ENCODE peak calls at places on chromosomes 13 and 19, in eight cellular contexts. One of them, this sample, is unnamed.

GRCh38 chr19:5717215-5717614 is 2.7 kb downstream of the LONP1 start:
- DNase-seq in heart left ventricle: no peak
- DNase-seq in left ventricle myocardium inferior: no peak
- DNase-seq in lower leg skin: no peak
- DNase-seq in mammary epithelial cell: no peak
- DNase-seq in HCT116: no peak
- DNase-seq in CD4-positive, CD25-positive, alpha-beta regulatory T cell: no peak
- DNase-seq in psoas muscle: no peak
- DNase-seq in this sample: no peak

GRCh38 chr19:50801107-50801506 is 10.9 kb downstream of the ACP4 start:
- DNase-seq in heart left ventricle: no peak
- DNase-seq in left ventricle myocardium inferior: no peak
- DNase-seq in lower leg skin: no peak
- DNase-seq in mammary epithelial cell: no peak
- DNase-seq in HCT116: no peak
- DNase-seq in CD4-positive, CD25-positive, alpha-beta regulatory T cell: no peak
- DNase-seq in psoas muscle: no peak
- DNase-seq in this sample: no peak

GRCh38 chr19:38401148-38401547 is 1.7 kb upstream of the FAM98C start:
- DNase-seq in heart left ventricle: no peak
- DNase-seq in left ventricle myocardium inferior: no peak
- DNase-seq in lower leg skin: no peak
- DNase-seq in mammary epithelial cell: peak
- DNase-seq in HCT116: no peak
- DNase-seq in CD4-positive, CD25-positive, alpha-beta regulatory T cell: no peak
- DNase-seq in psoas muscle: no peak
- DNase-seq in this sample: peak

GRCh38 chr19:58582985-58583384 is 9.8 kb upstream of the MZF1 start:
- DNase-seq in heart left ventricle: no peak
- DNase-seq in left ventricle myocardium inferior: no peak
- DNase-seq in lower leg skin: no peak
- DNase-seq in mammary epithelial cell: no peak
- DNase-seq in HCT116: no peak
- DNase-seq in CD4-positive, CD25-positive, alpha-beta regulatory T cell: no peak
- DNase-seq in psoas muscle: no peak
- DNase-seq in this sample: no peak

GRCh38 chr19:33221641-33222040 is 4.0 kb downstream of the SLC7A10 start:
- DNase-seq in heart left ventricle: no peak
- DNase-seq in left ventricle myocardium inferior: no peak
- DNase-seq in lower leg skin: no peak
- DNase-seq in mammary epithelial cell: no peak
- DNase-seq in HCT116: no peak
- DNase-seq in CD4-positive, CD25-positive, alpha-beta regulatory T cell: no peak
- DNase-seq in psoas muscle: no peak
- DNase-seq in this sample: peak

GRCh38 chr13:31545616-31546015 is 193.7 kb upstream of the RXFP2 start:
- DNase-seq in heart left ventricle: no peak
- DNase-seq in left ventricle myocardium inferior: no peak
- DNase-seq in lower leg skin: no peak
- DNase-seq in mammary epithelial cell: no peak
- DNase-seq in HCT116: no peak
- DNase-seq in CD4-positive, CD25-positive, alpha-beta regulatory T cell: no peak
- DNase-seq in psoas muscle: no peak
- DNase-seq in this sample: no peak

GRCh38 chr19:20840371-20840770 is 64.3 kb downstream of the ZNF66 start:
- DNase-seq in heart left ventricle: no peak
- DNase-seq in left ventricle myocardium inferior: no peak
- DNase-seq in lower leg skin: no peak
- DNase-seq in mammary epithelial cell: peak
- DNase-seq in HCT116: no peak
- DNase-seq in CD4-positive, CD25-positive, alpha-beta regulatory T cell: no peak
- DNase-seq in psoas muscle: no peak
- DNase-seq in this sample: no peak

GRCh38 chr13:36915106-36915505 is 4.9 kb downstream of the SMAD9 start:
- DNase-seq in heart left ventricle: no peak
- DNase-seq in left ventricle myocardium inferior: no peak
- DNase-seq in lower leg skin: no peak
- DNase-seq in mammary epithelial cell: no peak
- DNase-seq in HCT116: no peak
- DNase-seq in CD4-positive, CD25-positive, alpha-beta regulatory T cell: no peak
- DNase-seq in psoas muscle: no peak
- DNase-seq in this sample: no peak

GRCh38 chr13:107124129-107124718 is 556.3 kb upstream of the ARGLU1 start:
- DNase-seq in heart left ventricle: no peak
- DNase-seq in left ventricle myocardium inferior: no peak
- DNase-seq in lower leg skin: no peak
- DNase-seq in mammary epithelial cell: no peak
- DNase-seq in HCT116: no peak
- DNase-seq in CD4-positive, CD25-positive, alpha-beta regulatory T cell: no peak
- DNase-seq in psoas muscle: no peak
- DNase-seq in this sample: no peak

GRCh38 chr13:39051157-39051556 is 12.9 kb downstream of the NHLRC3 start:
- DNase-seq in heart left ventricle: no peak
- DNase-seq in left ventricle myocardium inferior: no peak
- DNase-seq in lower leg skin: no peak
- DNase-seq in mammary epithelial cell: peak
- DNase-seq in HCT116: peak
- DNase-seq in CD4-positive, CD25-positive, alpha-beta regulatory T cell: no peak
- DNase-seq in psoas muscle: no peak
- DNase-seq in this sample: peak

GRCh38 chr13:46062190-46062589 is 9.6 kb upstream of the ZC3H13 start:
- DNase-seq in heart left ventricle: no peak
- DNase-seq in left ventricle myocardium inferior: no peak
- DNase-seq in lower leg skin: no peak
- DNase-seq in mammary epithelial cell: peak
- DNase-seq in HCT116: no peak
- DNase-seq in CD4-positive, CD25-positive, alpha-beta regulatory T cell: no peak
- DNase-seq in psoas muscle: no peak
- DNase-seq in this sample: no peak

DNA sequence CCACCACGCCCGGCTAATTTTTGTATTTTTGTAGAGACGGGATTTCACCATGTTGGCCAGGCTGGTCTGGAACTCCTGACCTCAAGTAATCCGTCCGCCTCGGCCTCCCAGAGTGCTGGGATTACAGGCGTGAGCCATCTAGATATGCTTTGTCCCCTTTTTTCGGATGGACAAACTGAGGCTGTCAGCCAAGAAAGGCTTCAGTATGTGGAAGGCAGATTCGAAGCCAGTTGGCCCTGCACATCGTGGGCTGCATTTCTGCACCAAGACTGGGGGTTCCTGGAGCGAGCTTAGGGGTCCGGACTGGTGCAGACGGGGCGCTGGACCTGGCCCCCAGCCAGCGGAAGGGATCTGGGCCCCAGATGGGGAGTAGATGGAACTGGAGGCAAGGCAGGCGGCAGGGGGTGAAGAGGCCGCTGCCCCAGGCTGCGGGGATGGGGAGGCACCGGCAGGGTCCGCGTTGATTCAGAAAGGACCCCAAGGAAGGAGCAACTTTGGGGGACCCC is 9.7 kb upstream of the JUND start:
- DNase-seq in heart left ventricle: no peak
- DNase-seq in left ventricle myocardium inferior: peak
- DNase-seq in lower leg skin: no peak
- DNase-seq in mammary epithelial cell: no peak
- DNase-seq in HCT116: no peak
- DNase-seq in CD4-positive, CD25-positive, alpha-beta regulatory T cell: peak
- DNase-seq in psoas muscle: no peak
- DNase-seq in this sample: no peak
- H3K4me3 ChIP-seq in heart left ventricle: peak
- H3K4me3 ChIP-seq in left ventricle myocardium inferior: peak
- H3K4me3 ChIP-seq in lower leg skin: no peak
- H3K4me3 ChIP-seq in mammary epithelial cell: no peak
- H3K4me3 ChIP-seq in HCT116: peak
- H3K4me3 ChIP-seq in CD4-positive, CD25-positive, alpha-beta regulatory T cell: no peak
- H3K4me3 ChIP-seq in psoas muscle: peak
- H3K4me3 ChIP-seq in this sample: no peak

GRCh38 chr13:49220035-49220855 is at the start of gene MLNR:
- DNase-seq in heart left ventricle: no peak
- DNase-seq in left ventricle myocardium inferior: no peak
- DNase-seq in lower leg skin: no peak
- DNase-seq in mammary epithelial cell: peak
- DNase-seq in HCT116: no peak
- DNase-seq in CD4-positive, CD25-positive, alpha-beta regulatory T cell: peak
- DNase-seq in psoas muscle: peak
- DNase-seq in this sample: peak

GRCh38 chr13:49219647-49220034 is 497 bp upstream of the MLNR start:
- DNase-seq in heart left ventricle: no peak
- DNase-seq in left ventricle myocardium inferior: no peak
- DNase-seq in lower leg skin: no peak
- DNase-seq in mammary epithelial cell: no peak
- DNase-seq in HCT116: no peak
- DNase-seq in CD4-positive, CD25-positive, alpha-beta regulatory T cell: no peak
- DNase-seq in psoas muscle: no peak
- DNase-seq in this sample: no peak

GRCh38 chr13:49217962-49218492 is 2.1 kb upstream of the MLNR start:
- DNase-seq in heart left ventricle: no peak
- DNase-seq in left ventricle myocardium inferior: no peak
- DNase-seq in lower leg skin: no peak
- DNase-seq in mammary epithelial cell: no peak
- DNase-seq in HCT116: no peak
- DNase-seq in CD4-positive, CD25-positive, alpha-beta regulatory T cell: no peak
- DNase-seq in psoas muscle: no peak
- DNase-seq in this sample: no peak

GRCh38 chr13:49218493-49219051 is 1.6 kb upstream of the MLNR start:
- DNase-seq in heart left ventricle: no peak
- DNase-seq in left ventricle myocardium inferior: no peak
- DNase-seq in lower leg skin: no peak
- DNase-seq in mammary epithelial cell: no peak
- DNase-seq in HCT116: no peak
- DNase-seq in CD4-positive, CD25-positive, alpha-beta regulatory T cell: no peak
- DNase-seq in psoas muscle: no peak
- DNase-seq in this sample: no peak

DNA sequence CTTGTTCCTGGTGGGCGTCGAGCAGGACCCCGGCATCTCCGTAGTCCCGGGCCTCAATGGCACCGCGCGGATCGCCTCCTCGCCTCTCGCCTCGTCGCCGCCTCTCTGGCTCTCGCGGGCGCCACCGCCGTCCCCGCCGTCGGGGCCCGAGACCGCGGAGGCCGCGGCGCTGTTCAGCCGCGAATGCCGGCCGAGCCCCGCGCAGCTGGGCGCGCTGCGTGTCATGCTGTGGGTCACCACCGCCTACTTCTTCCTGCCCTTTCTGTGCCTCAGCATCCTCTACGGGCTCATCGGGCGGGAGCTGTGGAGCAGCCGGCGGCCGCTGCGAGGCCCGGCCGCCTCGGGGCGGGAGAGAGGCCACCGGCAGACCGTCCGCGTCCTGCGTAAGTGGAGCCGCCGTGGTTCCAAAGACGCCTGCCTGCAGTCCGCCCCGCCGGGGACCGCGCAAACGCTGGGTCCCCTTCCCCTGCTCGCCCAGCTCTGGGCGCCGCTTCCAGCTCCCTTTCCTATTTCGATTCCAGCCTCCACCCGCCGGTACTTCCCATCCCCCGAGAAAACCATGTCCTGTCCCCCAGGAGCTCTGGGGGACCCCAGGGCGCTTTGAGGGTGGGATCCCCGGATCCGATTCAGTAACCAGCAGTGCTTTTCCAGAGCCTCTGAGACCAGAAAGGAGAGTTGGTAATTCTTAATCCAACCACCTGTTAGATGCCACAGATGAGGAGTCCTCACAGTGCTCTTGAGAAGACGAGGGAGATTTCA is 897 bp downstream of the MLNR start:
- DNase-seq in heart left ventricle: no peak
- DNase-seq in left ventricle myocardium inferior: no peak
- DNase-seq in lower leg skin: no peak
- DNase-seq in mammary epithelial cell: no peak
- DNase-seq in HCT116: no peak
- DNase-seq in CD4-positive, CD25-positive, alpha-beta regulatory T cell: no peak
- DNase-seq in psoas muscle: no peak
- DNase-seq in this sample: no peak
- H3K4me3 ChIP-seq in heart left ventricle: peak
- H3K4me3 ChIP-seq in left ventricle myocardium inferior: peak
- H3K4me3 ChIP-seq in lower leg skin: no peak
- H3K4me3 ChIP-seq in mammary epithelial cell: no peak
- H3K4me3 ChIP-seq in HCT116: no peak
- H3K4me3 ChIP-seq in CD4-positive, CD25-positive, alpha-beta regulatory T cell: no peak
- H3K4me3 ChIP-seq in psoas muscle: peak
- H3K4me3 ChIP-seq in this sample: no peak

GRCh38 chr19:10864538-10864899 is 6.8 kb upstream of the CARM1 start:
- DNase-seq in heart left ventricle: peak
- DNase-seq in left ventricle myocardium inferior: peak
- DNase-seq in lower leg skin: peak
- DNase-seq in mammary epithelial cell: peak
- DNase-seq in HCT116: peak
- DNase-seq in CD4-positive, CD25-positive, alpha-beta regulatory T cell: peak
- DNase-seq in psoas muscle: peak
- DNase-seq in this sample: peak

GRCh38 chr19:10863107-10863700 is 8.1 kb upstream of the CARM1 start:
- DNase-seq in heart left ventricle: no peak
- DNase-seq in left ventricle myocardium inferior: no peak
- DNase-seq in lower leg skin: no peak
- DNase-seq in mammary epithelial cell: no peak
- DNase-seq in HCT116: no peak
- DNase-seq in CD4-positive, CD25-positive, alpha-beta regulatory T cell: no peak
- DNase-seq in psoas muscle: no peak
- DNase-seq in this sample: peak

GRCh38 chr19:10862561-10863106 is 8.7 kb upstream of the CARM1 start:
- DNase-seq in heart left ventricle: no peak
- DNase-seq in left ventricle myocardium inferior: no peak
- DNase-seq in lower leg skin: no peak
- DNase-seq in mammary epithelial cell: no peak
- DNase-seq in HCT116: no peak
- DNase-seq in CD4-positive, CD25-positive, alpha-beta regulatory T cell: no peak
- DNase-seq in psoas muscle: no peak
- DNase-seq in this sample: no peak

GRCh38 chr19:10868872-10869547 is 2.3 kb upstream of the CARM1 start:
- DNase-seq in heart left ventricle: no peak
- DNase-seq in left ventricle myocardium inferior: no peak
- DNase-seq in lower leg skin: no peak
- DNase-seq in mammary epithelial cell: no peak
- DNase-seq in HCT116: no peak
- DNase-seq in CD4-positive, CD25-positive, alpha-beta regulatory T cell: no peak
- DNase-seq in psoas muscle: no peak
- DNase-seq in this sample: no peak

DNA sequence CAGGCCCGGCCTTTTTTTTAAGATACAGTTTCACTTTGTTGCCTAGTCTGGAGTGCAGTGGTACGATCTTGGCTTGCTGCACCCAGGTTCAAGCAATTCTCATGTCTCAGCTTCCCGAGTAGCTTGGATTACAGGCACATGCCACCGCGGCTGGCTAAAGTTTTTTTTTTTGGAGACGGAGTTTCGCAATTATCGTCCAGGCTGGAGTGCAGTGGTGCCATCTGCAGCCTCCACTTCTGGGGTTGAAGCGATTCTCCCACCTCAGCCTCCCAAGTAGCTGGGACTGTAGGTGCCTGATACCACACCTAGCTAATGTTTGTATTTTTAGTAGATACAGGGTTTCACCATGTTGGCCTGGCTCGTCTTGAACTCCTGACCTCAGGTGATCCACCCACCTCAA is 4.9 kb upstream of the CARM1 start:
- DNase-seq in heart left ventricle: no peak
- DNase-seq in left ventricle myocardium inferior: no peak
- DNase-seq in lower leg skin: no peak
- DNase-seq in mammary epithelial cell: no peak
- DNase-seq in HCT116: no peak
- DNase-seq in CD4-positive, CD25-positive, alpha-beta regulatory T cell: no peak
- DNase-seq in psoas muscle: no peak
- DNase-seq in this sample: no peak
- H3K4me3 ChIP-seq in heart left ventricle: no peak
- H3K4me3 ChIP-seq in left ventricle myocardium inferior: no peak
- H3K4me3 ChIP-seq in lower leg skin: no peak
- H3K4me3 ChIP-seq in mammary epithelial cell: no peak
- H3K4me3 ChIP-seq in HCT116: no peak
- H3K4me3 ChIP-seq in CD4-positive, CD25-positive, alpha-beta regulatory T cell: no peak
- H3K4me3 ChIP-seq in psoas muscle: no peak
- H3K4me3 ChIP-seq in this sample: no peak

GRCh38 chr19:47758433-47758784 is 13.1 kb downstream of the NOP53 start:
- DNase-seq in heart left ventricle: no peak
- DNase-seq in left ventricle myocardium inferior: no peak
- DNase-seq in lower leg skin: no peak
- DNase-seq in mammary epithelial cell: no peak
- DNase-seq in HCT116: no peak
- DNase-seq in CD4-positive, CD25-positive, alpha-beta regulatory T cell: no peak
- DNase-seq in psoas muscle: no peak
- DNase-seq in this sample: no peak
- H3K4me3 ChIP-seq in heart left ventricle: no peak
- H3K4me3 ChIP-seq in left ventricle myocardium inferior: no peak
- H3K4me3 ChIP-seq in lower leg skin: no peak
- H3K4me3 ChIP-seq in mammary epithelial cell: no peak
- H3K4me3 ChIP-seq in HCT116: no peak
- H3K4me3 ChIP-seq in CD4-positive, CD25-positive, alpha-beta regulatory T cell: no peak
- H3K4me3 ChIP-seq in psoas muscle: no peak
- H3K4me3 ChIP-seq in this sample: no peak

This sample was measured in astrocyte.